ENCODE peak calls at places on chromosomes 12 and 14, in six cellular contexts. H is A549, U is HepG2, G is K562, O is GM12878, C is SK-N-SH. A is an unnamed sample.

GRCh38 chr12:123828871-123829547 is 66.9 kb downstream of the DNAH10 start:
- DNase-seq in G (no peak), U (peak; percentile 41), O (no peak), C (no peak), H (no peak), A (no peak)

GRCh38 chr14:75229576-75229922 is 49.1 kb upstream of the FOS start:
- DNase-seq in H (no peak), C (no peak), O (no peak), G (peak; percentile 44), U (no peak), A (no peak)

GRCh38 chr12:109264095-109264942 is 44.8 kb downstream of the FOXN4 start:
- DNase-seq in G (peak; percentile 87), U (peak; percentile 67), O (no peak), H (peak; percentile 78), C (peak; percentile 90), A (peak; percentile 41)

GRCh38 chr12:127785535-127785934 is 481.4 kb upstream of the TMEM132C start:
- DNase-seq in H (no peak), G (no peak), O (no peak), C (no peak), U (no peak), A (no peak)

GRCh38 chr12:45215419-45216296 is at the start of gene ANO6:
- DNase-seq in U (peak; percentile 85), O (peak; percentile 76), C (peak; percentile 87), H (peak; percentile 93), G (peak; percentile 81), A (peak; percentile 84)

GRCh38 chr14:45112886-45113772 is 21.2 kb downstream of the FKBP3 start:
- DNase-seq in G (no peak), U (peak; percentile 53), H (peak; percentile 77), O (no peak), C (no peak), A (peak; percentile 62)

GRCh38 chr12:29566441-29566840 is 69.0 kb upstream of the OVCH1 start:
- DNase-seq in C (no peak), G (no peak), H (no peak), U (no peak), O (no peak), A (peak; percentile 37)

GRCh38 chr14:55425091-55425490 is 13.5 kb upstream of the ATG14 start:
- DNase-seq in G (peak; percentile 30), O (no peak), U (no peak), H (no peak), C (no peak), A (no peak)

GRCh38 chr14:21107360-21107781 is 6.5 kb downstream of the TMEM253 start:
- DNase-seq in H (peak; percentile 73), O (no peak), C (no peak), U (no peak), G (peak; percentile 73), A (peak; percentile 48)

GRCh38 chr12:1306096-1306495 is 288.3 kb downstream of the FBXL14 start:
- DNase-seq in G (peak; percentile 14), H (no peak), U (no peak), O (no peak), C (no peak), A (no peak)

GRCh38 chr12:112584266-112584722 is 165.5 kb downstream of the PTPN11 start:
- DNase-seq in H (peak; percentile 89), G (peak; percentile 90), C (no peak), O (no peak), U (peak; percentile 34), A (no peak)

GRCh38 chr12:31482816-31483215 is 108.1 kb downstream of the DENND5B start:
- DNase-seq in U (no peak), O (no peak), G (no peak), H (no peak), C (no peak), A (peak; percentile 51)

GRCh38 chr12:62021808-62022207 is 238.4 kb upstream of the USP15 start:
- DNase-seq in O (no peak), G (no peak), H (peak; percentile 26), C (no peak), U (peak; percentile 12), A (no peak)

GRCh38 chr12:80100566-80100965 is 1.2 kb downstream of the OTOGL start:
- DNase-seq in O (no peak), G (no peak), C (no peak), U (no peak), H (no peak), A (peak; percentile 77)

GRCh38 chr12:103908877-103909276 is 21.3 kb upstream of the HSP90B1 start:
- DNase-seq in G (no peak), U (no peak), H (no peak), O (no peak), C (no peak), A (peak; percentile 58)

GRCh38 chr12:132771126-132771838 is 9.7 kb upstream of the ANKLE2 start:
- DNase-seq in O (no peak), G (no peak), C (no peak), H (no peak), U (no peak), A (peak; percentile 61)

DNA sequence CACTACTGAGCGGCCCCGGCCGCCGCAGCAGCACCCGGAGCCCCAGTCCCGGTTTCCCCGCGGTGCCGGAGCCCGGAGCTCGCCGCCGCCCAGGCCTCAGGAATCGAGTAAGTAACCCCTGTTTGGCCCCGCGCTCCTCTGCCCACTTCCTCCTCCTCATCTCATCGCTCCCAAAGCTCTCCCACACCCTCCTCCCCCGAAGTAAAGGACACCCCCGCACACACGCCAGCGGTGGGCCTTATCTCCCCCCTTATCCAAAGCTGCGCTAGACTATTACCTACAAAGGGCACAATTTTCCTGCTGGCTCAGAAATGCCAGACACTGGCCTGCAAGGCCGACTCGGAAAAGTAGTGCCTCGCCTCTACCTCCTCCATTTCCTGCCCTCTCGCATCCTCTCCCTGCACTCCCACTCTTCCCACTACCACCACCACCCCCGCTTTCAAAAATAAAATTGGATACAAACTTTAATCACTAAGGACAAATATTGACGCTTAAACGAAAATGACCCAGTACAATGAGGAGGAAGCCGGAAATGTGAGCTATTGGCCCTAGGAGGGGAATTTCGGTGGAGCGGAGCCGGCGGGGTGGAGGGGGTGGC is 581 bp upstream of the FOXG1 start:
- DNase-seq in U (no peak), C (peak; percentile 41), O (no peak), G (peak; percentile 39), H (no peak), A (no peak)
- TF ChIP-seq RFX5 in U (no peak), C (no peak), O (no peak), G (no peak), H (no peak), A (no peak)

GRCh38 chr14:105500036-105500725 is 9.1 kb downstream of the TEDC1 start:
- DNase-seq in H (no peak), U (no peak), C (peak; percentile 17), G (no peak), O (no peak), A (no peak)
- TF ChIP-seq RFX5 in H (no peak), U (no peak), C (no peak), G (no peak), O (no peak), A (no peak)

DNA sequence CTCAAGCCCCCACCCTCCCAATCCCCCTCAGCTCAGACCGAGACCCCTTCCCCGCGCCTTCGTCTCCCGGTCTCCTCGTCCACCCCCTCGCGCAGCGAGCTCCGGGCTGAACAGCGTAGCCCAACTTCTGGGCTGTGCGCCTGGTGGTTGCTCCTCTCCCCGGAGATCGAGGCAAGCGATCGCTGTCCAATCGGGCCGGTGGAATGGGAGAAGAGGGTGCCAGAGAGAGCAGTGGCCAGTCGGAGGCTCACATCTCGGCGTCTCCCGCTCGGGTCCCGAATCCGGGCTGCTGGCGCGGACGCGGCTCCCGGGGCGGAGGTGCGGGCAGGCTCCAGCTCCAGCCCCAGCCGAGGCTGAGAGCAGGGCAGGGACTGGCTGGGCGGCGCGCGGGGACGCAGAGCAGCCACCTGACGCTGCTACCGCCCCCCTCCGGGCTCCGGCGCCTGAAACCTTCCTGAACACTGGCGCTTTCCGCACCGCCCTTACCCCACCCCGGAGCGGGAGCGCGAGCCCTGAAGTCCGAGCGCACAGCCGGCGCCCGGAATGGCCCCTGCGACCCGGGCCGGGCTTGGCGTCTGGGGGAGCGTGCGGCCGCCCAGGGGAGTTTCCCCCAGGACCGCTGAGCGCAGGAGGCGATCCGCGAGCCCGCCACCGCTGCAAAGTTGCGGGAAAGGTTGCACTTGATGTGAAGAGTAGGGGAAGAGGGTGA is 508 bp upstream of the KCNH5 start:
- DNase-seq in O (no peak), G (peak; percentile 7), C (peak; percentile 84), U (peak; percentile 12), H (peak; percentile 37), A (peak; percentile 40)
- TF ChIP-seq RFX5 in O (no peak), G (no peak), C (no peak), U (no peak), H (no peak), A (no peak)

GRCh38 chr12:9039397-9039977 is 50.1 kb downstream of the KLRG1 start:
- DNase-seq in C (peak; percentile 69), H (peak; percentile 58), G (peak; percentile 53), U (peak; percentile 47), O (no peak), A (peak; percentile 40)
- TF ChIP-seq RFX5 in C (no peak), H (no peak), G (no peak), U (no peak), O (no peak), A (no peak)

GRCh38 chr12:116592116-116592637 is 33.0 kb downstream of the MAP1LC3B2 start:
- DNase-seq in O (no peak), U (no peak), C (no peak), H (no peak), G (no peak), A (no peak)
- TF ChIP-seq RFX5 in O (no peak), U (no peak), C (no peak), H (no peak), G (no peak), A (no peak)

GRCh38 chr14:101395779-101396178 is 165.5 kb upstream of the DIO3 start:
- DNase-seq in H (no peak), O (no peak), C (no peak), U (no peak), G (no peak), A (no peak)

GRCh38 chr14:101397206-101397605 is 164.1 kb upstream of the DIO3 start:
- DNase-seq in H (no peak), G (no peak), C (no peak), O (no peak), U (no peak), A (no peak)

GRCh38 chr14:101399737-101400517 is 161.4 kb upstream of the DIO3 start:
- DNase-seq in U (no peak), C (no peak), O (no peak), H (no peak), G (no peak), A (no peak)

GRCh38 chr14:101400815-101401214 is 160.5 kb upstream of the DIO3 start:
- DNase-seq in O (no peak), G (no peak), H (no peak), U (no peak), C (no peak), A (peak; percentile 30)

DNA sequence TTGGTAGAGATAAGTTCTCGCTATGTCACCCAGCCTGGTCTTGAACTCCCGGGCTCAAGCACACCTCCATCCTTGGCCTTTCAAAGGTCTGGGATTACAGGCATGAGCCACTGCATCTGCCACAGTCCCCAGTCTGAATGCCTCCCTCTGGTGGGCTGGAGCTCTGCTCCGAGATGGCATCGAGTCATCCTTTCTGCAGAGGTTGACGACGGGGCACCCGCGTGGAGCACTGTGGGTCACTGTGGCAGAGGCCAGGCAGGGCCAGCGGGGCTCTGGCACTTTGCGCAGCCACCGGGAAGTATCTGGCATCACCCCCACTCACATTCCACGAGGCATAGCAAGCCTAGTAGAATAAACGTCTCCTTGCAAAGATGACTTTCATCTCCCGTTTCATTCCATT is 163.3 kb upstream of the DIO3 start:
- DNase-seq in H (no peak), U (no peak), C (no peak), G (no peak), O (no peak), A (no peak)
- TF ChIP-seq RFX5 in H (no peak), U (no peak), C (no peak), G (no peak), O (no peak), A (no peak)

A was measured in IMR-90.